ENCODE peak calls at places on chromosome 13, in five cellular contexts. E is kidney, U is heart right ventricle, B is heart left ventricle, T is neural crest cell. N is an unnamed sample.

GRCh38 chr13:109209526-109209925 is 576.9 kb downstream of the IRS2 start:
- DNase-seq in U (no peak), B (no peak), E (no peak), T (no peak), N (no peak)

GRCh38 chr13:31436478-31436877 is 236.7 kb downstream of the B3GLCT start:
- DNase-seq in B (no peak), U (no peak), E (no peak), T (no peak), N (no peak)

GRCh38 chr13:100490692-100491091 is 97.9 kb downstream of the GGACT start:
- DNase-seq in T (no peak), E (no peak), B (no peak), U (no peak), N (no peak)

GRCh38 chr13:46992383-46992952 is 95.6 kb upstream of the HTR2A start:
- DNase-seq in B (no peak), T (no peak), U (no peak), E (no peak), N (no peak)

GRCh38 chr13:31638577-31638976 is 100.7 kb upstream of the RXFP2 start:
- DNase-seq in B (no peak), U (no peak), T (no peak), E (no peak), N (no peak)

GRCh38 chr13:29458419-29458818 is 137.1 kb downstream of the SLC7A1 start:
- DNase-seq in B (no peak), U (no peak), T (no peak), E (no peak), N (no peak)

GRCh38 chr13:111156421-111156820 is 41.3 kb downstream of the ARHGEF7 start:
- DNase-seq in U (no peak), B (no peak), T (no peak), E (no peak), N (no peak)

GRCh38 chr13:48775804-48776203 is 122.1 kb downstream of the CYSLTR2 start:
- DNase-seq in T (no peak), B (no peak), E (no peak), U (no peak), N (no peak)

GRCh38 chr13:90055121-90055520 is 1292.4 kb upstream of the MIR17HG start:
- DNase-seq in E (no peak), B (no peak), T (no peak), U (no peak), N (no peak)

GRCh38 chr13:111503376-111503775 is 182.9 kb downstream of the TEX29 start:
- DNase-seq in T (no peak), U (no peak), E (peak), B (no peak), N (no peak)

DNA sequence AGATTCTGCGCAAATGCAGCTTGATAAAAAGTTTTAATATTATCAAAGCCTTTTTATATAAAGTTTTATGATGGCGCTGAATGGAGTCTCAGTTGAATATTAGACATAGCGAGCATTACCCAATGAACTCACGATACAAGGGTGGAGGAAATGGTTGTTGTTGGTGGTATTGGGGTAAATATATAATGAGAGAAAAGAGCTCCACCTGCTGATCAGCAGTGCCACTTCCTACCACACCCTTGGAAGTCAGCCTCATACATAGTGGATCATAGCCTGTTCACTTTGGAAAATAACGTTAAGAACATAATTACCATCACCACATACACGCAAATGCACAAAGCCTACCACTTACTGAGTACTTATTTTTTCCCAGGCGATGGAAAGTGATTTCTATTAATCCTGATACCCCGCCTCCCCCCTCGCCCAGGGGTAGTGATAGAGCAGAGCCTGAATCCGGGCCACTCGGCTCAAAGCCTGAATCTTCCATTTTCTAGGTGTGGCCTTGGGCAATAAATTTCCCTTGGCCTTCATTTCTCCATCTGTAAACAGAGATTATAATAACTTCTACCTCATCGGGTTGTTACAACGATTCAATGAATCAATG is 358.3 kb downstream of the KLF5 start:
- DNase-seq in E (no peak), B (no peak), T (no peak), U (no peak), N (peak)
- TF ChIP-seq CTCF in E (peak), B (no peak), T (peak), U (no peak), N (no peak)

GRCh38 chr13:51934461-51935087 is 72.8 kb downstream of the CCDC70 start:
- DNase-seq in T (no peak), B (no peak), E (no peak), U (no peak), N (no peak)

GRCh38 chr13:51938454-51938853 is 72.8 kb downstream of the ATP7B start:
- DNase-seq in E (peak), T (no peak), B (no peak), U (no peak), N (no peak)

GRCh38 chr13:51937320-51938290 is 73.6 kb downstream of the ATP7B start:
- DNase-seq in E (peak), T (no peak), U (no peak), B (no peak), N (no peak)

GRCh38 chr13:51933466-51934058 is 71.8 kb downstream of the CCDC70 start:
- DNase-seq in U (no peak), B (no peak), T (no peak), E (no peak), N (no peak)

GRCh38 chr13:51935326-51936171 is 73.8 kb downstream of the CCDC70 start:
- DNase-seq in U (no peak), B (no peak), E (no peak), T (no peak), N (no peak)
- TF ChIP-seq CTCF in U (peak), B (peak), E (peak), T (peak), N (no peak)

GRCh38 chr13:77751513-77752456 is 54.3 kb downstream of the SLAIN1 start:
- DNase-seq in T (peak), E (no peak), U (no peak), B (no peak), N (no peak)
- TF ChIP-seq CTCF in T (peak), E (peak), U (peak), B (peak), N (peak)

GRCh38 chr13:23147264-23147663 is 33.5 kb upstream of the SGCG start:
- DNase-seq in B (no peak), T (no peak), E (no peak), U (no peak), N (no peak)
- TF ChIP-seq CTCF in B (no peak), T (no peak), E (no peak), U (no peak), N (no peak)

GRCh38 chr13:35912841-35913240 is 218.3 kb downstream of the DCLK1 start:
- DNase-seq in T (no peak), U (no peak), E (no peak), B (no peak), N (no peak)

GRCh38 chr13:35906636-35907035 is 224.5 kb downstream of the DCLK1 start:
- DNase-seq in U (no peak), E (no peak), T (no peak), B (no peak), N (no peak)

GRCh38 chr13:35908221-35908620 is 223.0 kb downstream of the DCLK1 start:
- DNase-seq in U (no peak), T (no peak), B (no peak), E (no peak), N (no peak)

GRCh38 chr13:35914662-35915061 is 216.5 kb downstream of the DCLK1 start:
- DNase-seq in E (no peak), U (no peak), T (no peak), B (no peak), N (no peak)

GRCh38 chr13:35909837-35910236 is 221.3 kb downstream of the DCLK1 start:
- DNase-seq in U (no peak), B (no peak), E (no peak), T (no peak), N (no peak)
- TF ChIP-seq CTCF in U (no peak), B (no peak), E (no peak), T (no peak), N (no peak)

GRCh38 chr13:76035711-76036110 is 399.6 kb downstream of the LMO7 start:
- DNase-seq in U (no peak), T (no peak), E (no peak), B (no peak), N (no peak)

GRCh38 chr13:76036176-76036575 is 400.0 kb downstream of the LMO7 start:
- DNase-seq in B (no peak), E (no peak), U (no peak), T (no peak), N (no peak)

GRCh38 chr13:76043882-76044281 is 407.8 kb downstream of the LMO7 start:
- DNase-seq in B (no peak), T (no peak), U (no peak), E (no peak), N (no peak)

GRCh38 chr13:76038920-76039716 is 403.0 kb downstream of the LMO7 start:
- DNase-seq in B (no peak), E (no peak), U (no peak), T (no peak), N (no peak)
- TF ChIP-seq CTCF in B (peak), E (no peak), U (no peak), T (peak), N (no peak)

GRCh38 chr13:20401586-20401957 is 124.1 kb downstream of the CRYL1 start:
- DNase-seq in U (no peak), T (no peak), B (no peak), E (no peak), N (no peak)

GRCh38 chr13:20403826-20404225 is 121.8 kb downstream of the CRYL1 start:
- DNase-seq in B (no peak), U (no peak), E (no peak), T (no peak), N (no peak)

GRCh38 chr13:20404488-20405222 is 121.0 kb downstream of the CRYL1 start:
- DNase-seq in U (no peak), T (no peak), E (no peak), B (no peak), N (no peak)

GRCh38 chr13:20401958-20402856 is 123.5 kb downstream of the CRYL1 start:
- DNase-seq in T (no peak), B (no peak), U (no peak), E (no peak), N (no peak)

GRCh38 chr13:20402881-20403280 is 122.8 kb downstream of the CRYL1 start:
- DNase-seq in T (no peak), B (no peak), U (no peak), E (no peak), N (no peak)
- TF ChIP-seq CTCF in T (no peak), B (no peak), U (no peak), E (no peak), N (no peak)

GRCh38 chr13:98796191-98796590 is 43.7 kb upstream of the SLC15A1 start:
- DNase-seq in T (no peak), U (no peak), B (peak), E (no peak), N (no peak)

GRCh38 chr13:98792321-98792720 is 39.8 kb upstream of the SLC15A1 start:
- DNase-seq in U (no peak), E (no peak), T (no peak), B (no peak), N (no peak)

GRCh38 chr13:98795220-98795619 is 42.7 kb upstream of the SLC15A1 start:
- DNase-seq in U (no peak), E (no peak), T (no peak), B (no peak), N (no peak)

GRCh38 chr13:98792784-98793183 is 40.3 kb upstream of the SLC15A1 start:
- DNase-seq in U (no peak), B (no peak), T (no peak), E (no peak), N (no peak)

DNA sequence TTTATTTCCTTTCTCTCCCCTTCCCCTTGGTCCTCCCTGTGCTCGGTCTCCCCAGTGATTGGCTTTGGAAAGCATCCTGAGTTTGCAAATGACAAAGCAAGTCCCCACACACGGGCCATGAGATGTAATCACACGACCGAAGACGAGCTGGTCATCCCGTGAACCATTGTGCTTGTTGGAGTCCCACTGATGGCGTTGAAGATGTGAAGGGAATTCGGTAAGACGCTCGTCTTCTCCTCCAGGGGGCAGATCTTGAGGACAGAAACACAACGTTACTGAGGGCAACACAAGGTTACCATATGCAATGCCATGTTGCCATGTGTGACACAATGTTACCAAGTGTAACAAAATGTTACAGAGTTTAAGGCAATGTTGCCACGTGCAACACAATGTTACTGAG is 42.0 kb upstream of the SLC15A1 start:
- DNase-seq in E (no peak), B (peak), T (no peak), U (no peak), N (no peak)
- TF ChIP-seq CTCF in E (no peak), B (no peak), T (no peak), U (no peak), N (no peak)

GRCh38 chr13:52707375-52707774 is 32.2 kb downstream of the CNMD start:
- DNase-seq in U (no peak), T (no peak), E (no peak), B (no peak), N (no peak)
- TF ChIP-seq CTCF in U (no peak), T (peak), E (no peak), B (no peak), N (no peak)

GRCh38 chr13:45925151-45925550 is 73.6 kb upstream of the SIAH3 start:
- DNase-seq in T (no peak), U (no peak), E (no peak), B (no peak), N (no peak)
- TF ChIP-seq CTCF in T (no peak), U (no peak), E (no peak), B (no peak), N (no peak)